ENCODE peak calls at places on chromosome 14, in four cellular contexts. A, Q, U and Z are unnamed samples.

GRCh38 chr14:76538648-76539008 is 162.7 kb downstream of the ESRRB start:
- DNase-seq in A (no peak), Q (no peak), U (no peak), Z (no peak)

GRCh38 chr14:103788086-103788485 is 59.3 kb downstream of the PPP1R13B start:
- DNase-seq in A (no peak), Q (no peak), U (no peak), Z (no peak)

GRCh38 chr14:51507556-51508511 is 143.9 kb upstream of the FRMD6 start:
- DNase-seq in A (peak), Q (no peak), U (no peak), Z (no peak)

GRCh38 chr14:79708991-79709390 is 502.3 kb downstream of the DIO2 start:
- DNase-seq in A (no peak), Q (no peak), U (peak), Z (no peak)

GRCh38 chr14:28297559-28297958 is 469.0 kb upstream of the FOXG1 start:
- DNase-seq in A (no peak), Q (no peak), U (no peak), Z (no peak)

GRCh38 chr14:24268225-24268624 is 3.2 kb downstream of the RABGGTA start:
- DNase-seq in A (peak), Q (no peak), U (no peak), Z (no peak)

GRCh38 chr14:78785265-78785664 is 615.1 kb downstream of the NRXN3 start:
- DNase-seq in A (no peak), Q (no peak), U (no peak), Z (no peak)

GRCh38 chr14:75198291-75198933 is 22.0 kb upstream of the TMED10 start:
- DNase-seq in A (peak), Q (no peak), U (no peak), Z (no peak)

GRCh38 chr14:101505216-101505970 is 55.9 kb upstream of the DIO3 start:
- DNase-seq in A (peak), Q (no peak), U (no peak), Z (no peak)

GRCh38 chr14:74502236-74503019 is 8.9 kb downstream of the ISCA2 start:
- DNase-seq in A (peak), Q (no peak), U (peak), Z (no peak)

GRCh38 chr14:106843376-106843775 is 1317.0 kb downstream of the TMEM121 start:
- DNase-seq in A (no peak), Q (no peak), U (no peak), Z (no peak)

GRCh38 chr14:53539489-53540126 is 386.5 kb upstream of the DDHD1 start:
- DNase-seq in A (peak), Q (peak), U (peak), Z (peak)

GRCh38 chr14:99586054-99586760 is 17.8 kb downstream of the CCDC85C start:
- DNase-seq in A (no peak), Q (no peak), U (no peak), Z (no peak)

GRCh38 chr14:100203962-100204834 is 34.7 kb upstream of the YY1 start:
- DNase-seq in A (no peak), Q (no peak), U (no peak), Z (no peak)

GRCh38 chr14:61510736-61511557 is 184.4 kb upstream of the HIF1A start:
- DNase-seq in A (peak), Q (no peak), U (no peak), Z (no peak)

GRCh38 chr14:70086685-70087379 is 101.9 kb downstream of the SLC8A3 start:
- DNase-seq in A (peak), Q (no peak), U (peak), Z (no peak)

GRCh38 chr14:61649283-61649682 is 46.0 kb upstream of the HIF1A start:
- DNase-seq in A (no peak), Q (no peak), U (no peak), Z (no peak)